ENCODE peak calls at places on chromosomes 12 and 14, in nine cellular contexts. F, N, T, Z, U, L, D, O and Y are unnamed samples.
A peak's percentile ranks its signal among the peaks of the same experiment; 100 is the strongest.

GRCh38 chr14:51652168-51653095 is 722 bp downstream of the FRMD6 start:
- DNase-seq in F (peak; percentile 2), N (no peak), T (peak; percentile 60), Z (peak; percentile 50), U (peak; percentile 26), L (peak; percentile 37), D (peak; percentile 46), O (peak; percentile 21), Y (no peak)

GRCh38 chr12:95836185-95836609 is 22.6 kb upstream of the SNRPF start:
- DNase-seq in F (no peak), N (no peak), T (no peak), Z (no peak), U (peak; percentile 64), L (no peak), D (peak; percentile 83), O (peak; percentile 15), Y (no peak)

GRCh38 chr12:47216150-47216677 is 136.5 kb upstream of the AMIGO2 start:
- DNase-seq in F (peak; percentile 62), N (peak; percentile 69), T (no peak), Z (no peak), U (no peak), L (peak; percentile 47), D (no peak), O (no peak), Y (no peak)

GRCh38 chr12:95218164-95218851 is 701 bp downstream of the VEZT start:
- DNase-seq in F (no peak), N (peak; percentile 65), T (peak; percentile 32), Z (no peak), U (peak; percentile 79), L (peak; percentile 80), D (peak; percentile 53), O (peak; percentile 40), Y (no peak)

GRCh38 chr12:116215021-116215420 is 62.5 kb downstream of the MED13L start:
- DNase-seq in F (no peak), N (no peak), T (no peak), Z (no peak), U (no peak), L (no peak), D (no peak), O (no peak), Y (no peak)

GRCh38 chr14:51849095-51849494 is 11.3 kb upstream of the GNG2 start:
- DNase-seq in F (peak; percentile 52), N (peak; percentile 50), T (no peak), Z (no peak), U (no peak), L (no peak), D (no peak), O (no peak), Y (no peak)

GRCh38 chr12:127583041-127583440 is 683.9 kb upstream of the TMEM132C start:
- DNase-seq in F (no peak), N (no peak), T (no peak), Z (no peak), U (no peak), L (no peak), D (no peak), O (no peak), Y (no peak)

GRCh38 chr12:11863478-11863906 is 207.2 kb upstream of the BCL2L14 start:
- DNase-seq in F (no peak), N (no peak), T (no peak), Z (no peak), U (no peak), L (no peak), D (no peak), O (no peak), Y (no peak)

GRCh38 chr14:86654558-86655184 is 1124.7 kb downstream of the FLRT2 start:
- DNase-seq in F (peak; percentile 1), N (no peak), T (no peak), Z (peak; percentile 83), U (peak; percentile 24), L (peak; percentile 80), D (no peak), O (peak; percentile 18), Y (no peak)

GRCh38 chr12:34294671-34295365 is 272.5 kb downstream of the ALG10 start:
- DNase-seq in F (no peak), N (no peak), T (no peak), Z (no peak), U (no peak), L (no peak), D (no peak), O (no peak), Y (peak; percentile 58)

GRCh38 chr12:105740970-105741725 is 397.6 kb downstream of the NUAK1 start:
- DNase-seq in F (no peak), N (no peak), T (no peak), Z (no peak), U (no peak), L (peak; percentile 5), D (peak; percentile 98), O (no peak), Y (no peak)

GRCh38 chr12:29782285-29782820 is 1.4 kb downstream of the TMTC1 start:
- DNase-seq in F (no peak), N (peak; percentile 23), T (no peak), Z (peak; percentile 51), U (peak; percentile 4), L (no peak), D (no peak), O (peak; percentile 6), Y (no peak)